ENCODE peak calls at places on chromosomes 12 and 14, in eight cellular contexts. V is osteocyte, F is cardiac fibroblast, L is omental fat pad, R is fibroblast of lung, Y is PC-3, A is body of pancreas, O is thyroid gland. Q is an unnamed sample.

GRCh38 chr12:41697161-41697560 is 447.5 kb downstream of the GXYLT1 start:
- DNase-seq in R (no peak), L (no peak), O (no peak), Y (no peak), V (no peak), A (no peak), F (no peak), Q (no peak)

GRCh38 chr14:53215101-53215500 is 62.0 kb upstream of the DDHD1 start:
- DNase-seq in O (no peak), A (no peak), L (no peak), R (no peak), F (no peak), Y (no peak), V (no peak), Q (no peak)

GRCh38 chr12:64890873-64891468 is 66.5 kb downstream of the TBC1D30 start:
- DNase-seq in R (peak), L (no peak), V (no peak), A (peak), O (no peak), Y (peak), F (peak), Q (no peak)

GRCh38 chr14:24436355-24437019 is 6.1 kb downstream of the SDR39U1 start:
- DNase-seq in L (no peak), R (peak), O (peak), V (no peak), F (peak), A (peak), Y (peak), Q (peak)

GRCh38 chr12:10736460-10736859 is 13.3 kb upstream of the YBX3 start:
- DNase-seq in V (no peak), F (no peak), L (no peak), Y (no peak), R (no peak), O (no peak), A (no peak), Q (no peak)

GRCh38 chr12:52007158-52007921 is 594 bp downstream of the TAMALIN start:
- DNase-seq in R (peak), Y (no peak), F (peak), V (no peak), A (peak), L (no peak), O (peak), Q (no peak)

GRCh38 chr14:41606249-41607118 is at the start of gene LRFN5:
- DNase-seq in O (peak), V (no peak), L (peak), R (peak), Y (peak), F (peak), A (no peak), Q (no peak)

GRCh38 chr12:40745386-40745785 is 53.1 kb downstream of the CNTN1 start:
- DNase-seq in V (no peak), L (no peak), F (no peak), R (no peak), Y (peak), O (no peak), A (no peak), Q (no peak)

GRCh38 chr12:42593781-42594322 is 4.3 kb upstream of the PRICKLE1 start:
- DNase-seq in F (no peak), O (no peak), A (no peak), L (no peak), Y (peak), V (no peak), R (no peak), Q (peak)

GRCh38 chr12:62802981-62803380 is 132.0 kb downstream of the PPM1H start:
- DNase-seq in R (peak), O (no peak), V (no peak), Y (peak), L (no peak), A (no peak), F (no peak), Q (no peak)

GRCh38 chr14:99995700-99996356 is 69.4 kb upstream of the EVL start:
- DNase-seq in L (peak), O (peak), Y (peak), V (no peak), F (peak), R (peak), A (peak), Q (no peak)

GRCh38 chr12:54525383-54525782 is 24.0 kb upstream of the PDE1B start:
- DNase-seq in O (no peak), A (no peak), L (no peak), R (no peak), F (no peak), Y (no peak), V (no peak), Q (no peak)

GRCh38 chr12:79344855-79345840 is 345.6 kb downstream of the PAWR start:
- DNase-seq in R (peak), L (no peak), V (no peak), A (peak), F (peak), O (peak), Y (peak), Q (no peak)

GRCh38 chr14:68487805-68488590 is 304.9 kb downstream of the ZFP36L1 start:
- DNase-seq in L (no peak), Y (peak), V (no peak), F (no peak), R (no peak), A (no peak), O (no peak), Q (no peak)

GRCh38 chr12:94731733-94732360 is 81.5 kb upstream of the TMCC3 start:
- DNase-seq in O (no peak), Y (peak), F (no peak), A (no peak), L (no peak), R (no peak), V (no peak), Q (no peak)

GRCh38 chr12:124919646-124920352 is 5.3 kb upstream of the UBC start:
- DNase-seq in V (no peak), O (no peak), L (no peak), Y (peak), A (no peak), R (peak), F (peak), Q (no peak)

GRCh38 chr14:91898256-91898843 is 31.0 kb upstream of the TC2N start:
- DNase-seq in V (no peak), Y (no peak), A (peak), R (peak), L (no peak), O (no peak), F (peak), Q (no peak)

GRCh38 chr14:22997676-22998323 is 12.1 kb downstream of the C14orf93 start:
- DNase-seq in V (no peak), Y (no peak), F (no peak), L (no peak), A (no peak), O (no peak), R (no peak), Q (no peak)

GRCh38 chr14:92317511-92317910 is 5.5 kb upstream of the SLC24A4 start:
- DNase-seq in Y (peak), R (peak), O (no peak), V (no peak), L (no peak), F (no peak), A (no peak), Q (no peak)

GRCh38 chr12:25155031-25155576 is 39.9 kb downstream of the DNAI7 start:
- DNase-seq in V (no peak), F (peak), L (no peak), O (no peak), R (peak), A (no peak), Y (peak), Q (no peak)

GRCh38 chr12:89016970-89017778 is 335.1 kb downstream of the DUSP6 start:
- DNase-seq in V (no peak), Y (peak), R (peak), O (peak), F (peak), A (peak), L (no peak), Q (no peak)

GRCh38 chr14:100030441-100031153 is 34.6 kb upstream of the EVL start:
- DNase-seq in A (peak), Y (peak), V (no peak), F (peak), O (no peak), R (peak), L (no peak), Q (no peak)

GRCh38 chr14:104048758-104049496 is 36.6 kb upstream of the ASPG start:
- DNase-seq in L (no peak), O (peak), F (peak), R (peak), V (no peak), Y (peak), A (peak), Q (peak)

GRCh38 chr14:65938738-65939137 is 526.2 kb downstream of the FUT8 start:
- DNase-seq in V (no peak), A (no peak), F (no peak), O (no peak), R (no peak), L (no peak), Y (no peak), Q (no peak)

GRCh38 chr14:65939184-65939583 is 526.7 kb downstream of the FUT8 start:
- DNase-seq in A (no peak), V (no peak), F (no peak), Y (no peak), R (no peak), L (no peak), O (no peak), Q (no peak)

GRCh38 chr14:65941091-65941490 is 528.6 kb downstream of the FUT8 start:
- DNase-seq in R (no peak), Y (no peak), O (no peak), L (no peak), F (no peak), V (no peak), A (no peak), Q (no peak)

GRCh38 chr14:65937804-65938316 is 525.3 kb downstream of the FUT8 start:
- DNase-seq in L (no peak), V (no peak), Y (no peak), O (no peak), F (no peak), A (no peak), R (no peak), Q (no peak)

GRCh38 chr14:65940056-65940735 is 527.7 kb downstream of the FUT8 start:
- DNase-seq in O (no peak), L (no peak), Y (peak), V (no peak), A (no peak), R (no peak), F (no peak), Q (no peak)
- TF ChIP-seq CTCF in O (no peak), L (no peak), Y (peak), V (no peak), A (no peak), R (peak), F (peak), Q (no peak)

DNA sequence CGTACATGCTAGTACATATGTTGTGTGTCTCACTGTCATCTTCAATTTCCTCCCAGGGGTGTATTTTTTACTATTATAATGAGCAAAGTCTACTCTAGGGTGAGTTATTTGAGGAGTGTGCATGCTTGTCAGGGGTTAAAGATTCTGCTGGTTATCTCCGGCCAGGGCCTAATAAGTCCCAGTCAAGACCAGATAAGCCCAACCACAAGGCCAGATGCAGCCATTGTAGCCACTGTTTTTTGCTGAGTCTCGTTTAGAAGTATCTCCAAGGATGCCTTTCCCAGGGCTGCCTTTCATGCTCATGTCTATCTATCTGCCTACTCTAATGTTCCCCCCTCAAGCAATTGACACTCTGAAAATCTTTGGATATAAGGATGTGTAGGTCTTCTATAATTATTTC is 300.5 kb downstream of the IPO8 start:
- DNase-seq in F (no peak), Y (no peak), O (no peak), A (no peak), V (no peak), L (no peak), R (no peak), Q (no peak)
- TF ChIP-seq CTCF in F (no peak), Y (no peak), O (no peak), A (no peak), V (no peak), L (no peak), R (no peak), Q (no peak)

GRCh38 chr14:74909501-74909900 is 13.6 kb downstream of the RPS6KL1 start:
- DNase-seq in L (no peak), F (no peak), O (no peak), Y (no peak), R (no peak), A (no peak), V (no peak), Q (no peak)

GRCh38 chr14:74905595-74906142 is 17.4 kb downstream of the RPS6KL1 start:
- DNase-seq in F (peak), Y (peak), A (peak), O (peak), L (peak), V (peak), R (peak), Q (no peak)

GRCh38 chr14:74906923-74907620 is 16.0 kb downstream of the RPS6KL1 start:
- DNase-seq in F (no peak), V (no peak), R (no peak), Y (no peak), L (no peak), A (no peak), O (no peak), Q (no peak)

GRCh38 chr14:74908861-74909341 is 14.2 kb downstream of the RPS6KL1 start:
- DNase-seq in V (no peak), A (no peak), L (no peak), Y (no peak), F (no peak), O (no peak), R (no peak), Q (no peak)

GRCh38 chr14:74907744-74908143 is 15.3 kb downstream of the RPS6KL1 start:
- DNase-seq in L (no peak), V (no peak), F (peak), Y (no peak), R (no peak), A (no peak), O (no peak), Q (no peak)
- TF ChIP-seq CTCF in L (no peak), V (no peak), F (no peak), Y (no peak), R (no peak), A (no peak), O (no peak), Q (no peak)

GRCh38 chr12:19999793-20000138 is 368.6 kb upstream of the PDE3A start:
- DNase-seq in L (no peak), V (no peak), F (no peak), R (no peak), Y (no peak), A (no peak), O (no peak), Q (no peak)

GRCh38 chr12:19997996-19998395 is 370.3 kb upstream of the PDE3A start:
- DNase-seq in A (no peak), O (no peak), F (no peak), Y (no peak), V (no peak), L (no peak), R (no peak), Q (no peak)

GRCh38 chr12:19998968-19999792 is 369.2 kb upstream of the PDE3A start:
- DNase-seq in F (no peak), L (no peak), A (no peak), O (no peak), V (no peak), Y (no peak), R (no peak), Q (no peak)

GRCh38 chr12:19992311-19992710 is 376.0 kb upstream of the PDE3A start:
- DNase-seq in L (no peak), Y (no peak), V (no peak), R (no peak), O (no peak), F (no peak), A (no peak), Q (no peak)

GRCh38 chr12:19994970-19995369 is 373.4 kb upstream of the PDE3A start:
- DNase-seq in Y (no peak), O (no peak), V (no peak), A (no peak), R (peak), L (no peak), F (peak), Q (no peak)
- TF ChIP-seq CTCF in Y (peak), O (no peak), V (peak), A (peak), R (peak), L (no peak), F (peak), Q (no peak)

GRCh38 chr12:3244219-3244750 is 167.1 kb downstream of the TSPAN9 start:
- DNase-seq in Y (no peak), A (no peak), L (no peak), V (no peak), O (no peak), R (no peak), F (no peak), Q (no peak)

GRCh38 chr12:3246253-3246652 is 169.1 kb downstream of the TSPAN9 start:
- DNase-seq in O (no peak), F (no peak), V (no peak), L (no peak), A (no peak), Y (no peak), R (no peak), Q (no peak)

GRCh38 chr12:3249081-3249800 is 172.1 kb downstream of the TSPAN9 start:
- DNase-seq in R (no peak), Y (no peak), O (no peak), L (no peak), A (no peak), F (no peak), V (no peak), Q (no peak)

GRCh38 chr12:3247596-3248270 is 170.6 kb downstream of the TSPAN9 start:
- DNase-seq in V (no peak), L (no peak), A (no peak), R (no peak), F (no peak), Y (no peak), O (no peak), Q (no peak)

DNA sequence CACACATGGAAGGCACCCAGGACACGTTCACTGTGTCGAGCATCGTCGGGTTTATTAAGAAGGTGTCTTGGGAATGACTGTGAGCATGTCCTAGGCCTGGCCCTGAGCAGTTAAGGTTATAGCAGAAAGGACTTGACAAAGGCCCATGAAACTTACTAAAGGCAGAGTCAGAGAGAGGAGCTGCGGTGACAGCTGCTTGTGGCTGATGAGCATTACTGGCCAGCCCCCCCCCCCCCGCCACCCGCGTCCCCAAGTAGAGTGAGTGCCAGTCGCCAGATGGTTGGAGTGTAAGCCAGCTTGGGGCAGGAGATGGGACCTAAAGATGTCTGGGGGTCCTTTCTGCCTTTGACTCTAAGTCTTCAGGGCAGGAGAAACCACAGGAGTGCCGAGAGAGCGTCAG is 169.9 kb downstream of the TSPAN9 start:
- DNase-seq in V (no peak), F (no peak), R (no peak), L (no peak), A (no peak), O (no peak), Y (no peak), Q (no peak)
- TF ChIP-seq CTCF in V (no peak), F (no peak), R (no peak), L (no peak), A (no peak), O (no peak), Y (no peak), Q (no peak)

DNA sequence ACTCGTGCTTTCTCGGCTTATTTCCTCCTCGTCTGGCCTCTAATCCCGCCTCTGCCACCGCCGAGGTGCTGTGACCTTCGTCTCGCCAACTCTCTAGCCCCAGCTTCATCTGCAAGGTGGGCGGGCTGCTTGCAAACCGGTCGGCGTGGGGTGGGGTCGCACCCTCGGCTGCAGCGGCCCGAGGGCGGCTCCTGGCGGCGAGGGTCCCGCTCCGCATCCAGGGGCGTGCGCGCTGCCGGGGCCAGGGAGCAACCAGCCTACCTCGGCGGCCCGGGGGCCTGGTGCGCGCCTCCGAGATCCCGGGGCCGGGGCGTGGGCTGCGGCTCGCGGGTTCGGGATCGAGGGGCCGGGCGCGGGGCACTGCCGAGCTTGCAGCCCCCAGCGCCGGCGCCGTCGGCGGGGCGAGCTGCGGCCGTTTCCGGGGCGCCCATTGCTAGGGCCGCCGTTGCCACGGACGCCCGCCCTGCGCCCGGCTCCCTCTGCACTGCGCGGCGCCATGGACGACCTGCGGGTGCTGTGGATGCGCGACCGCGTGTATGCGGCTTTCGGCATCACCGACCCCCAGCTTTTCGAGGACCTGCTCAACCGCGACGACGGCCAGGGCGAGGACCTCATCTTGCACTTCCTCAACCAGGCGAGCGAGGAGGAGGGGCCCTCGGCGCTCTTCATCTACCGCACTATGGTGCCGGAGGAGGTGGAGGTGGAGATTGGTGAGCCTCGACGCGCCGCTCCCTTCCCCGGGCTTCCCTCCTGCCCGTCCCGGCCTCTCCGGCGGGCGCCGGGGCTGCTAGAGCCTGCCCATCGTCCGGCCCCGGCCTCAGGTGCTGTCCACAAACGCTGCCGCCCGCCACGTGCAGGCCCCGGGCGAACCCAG is at the start of gene DNAH10:
- DNase-seq in R (peak), V (no peak), L (no peak), O (peak), A (no peak), Y (no peak), F (peak), Q (no peak)
- TF ChIP-seq CTCF in R (peak), V (peak), L (no peak), O (no peak), A (no peak), Y (no peak), F (no peak), Q (no peak)

DNA sequence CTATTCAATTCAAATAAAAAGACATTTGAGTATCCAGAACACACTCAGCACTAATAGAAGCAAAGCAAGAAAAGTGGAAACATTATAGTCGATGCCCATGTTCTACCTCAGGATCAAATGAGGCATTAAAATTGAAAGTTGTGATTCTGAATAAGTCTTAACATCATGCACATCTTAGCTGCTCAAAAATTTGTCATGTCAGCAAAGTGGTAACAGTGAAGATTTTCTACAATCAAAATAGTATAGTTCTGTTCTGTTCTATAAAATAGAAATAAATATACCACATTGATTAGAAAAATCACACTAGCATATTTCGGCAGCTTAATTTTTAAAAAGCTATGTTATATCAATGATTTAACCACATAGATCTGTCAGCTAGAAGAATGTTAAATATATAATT is 74.7 kb downstream of the ERGIC2 start:
- DNase-seq in R (no peak), A (no peak), V (no peak), O (no peak), Y (no peak), F (no peak), L (no peak), Q (no peak)
- TF ChIP-seq CTCF in R (no peak), A (no peak), V (no peak), O (no peak), Y (no peak), F (no peak), L (no peak), Q (no peak)

Q was measured in esophagus muscularis mucosa.